ENCODE peak calls at places on chromosomes 7 and 10, in four cellular contexts. D is H1, G is HepG2, C is K562. H is an unnamed sample.

GRCh38 chr10:639001-639750 is 50.3 kb downstream of the DIP2C start:
- DNase-seq in D (no peak), C (no peak), G (no peak), H (no peak)

GRCh38 chr7:50552139-50552538 is 13.1 kb downstream of the DDC start:
- DNase-seq in C (no peak), D (no peak), G (peak), H (no peak)

GRCh38 chr10:104784452-104784851 is 143.4 kb downstream of the SORCS3 start:
- DNase-seq in D (no peak), C (no peak), G (no peak), H (no peak)

GRCh38 chr7:36784991-36785940 is 61.0 kb upstream of the AOAH start:
- DNase-seq in G (no peak), D (no peak), C (no peak), H (peak)

GRCh38 chr7:101031082-101031481 is 11.2 kb downstream of the MUC17 start:
- DNase-seq in G (no peak), C (no peak), D (no peak), H (no peak)

GRCh38 chr7:135447783-135448182 is 62.1 kb downstream of the CNOT4 start:
- DNase-seq in G (no peak), D (no peak), C (no peak), H (no peak)

GRCh38 chr10:13789448-13789829 is 202.7 kb downstream of the PRPF18 start:
- DNase-seq in G (no peak), C (no peak), D (no peak), H (no peak)

GRCh38 chr10:132360766-132361447 is 28.9 kb downstream of the LRRC27 start:
- DNase-seq in C (peak), G (no peak), D (no peak), H (no peak)

GRCh38 chr7:44383566-44383965 is 58.2 kb upstream of the CAMK2B start:
- DNase-seq in G (no peak), D (no peak), C (no peak), H (no peak)

GRCh38 chr10:58971806-58972491 is 204.5 kb upstream of the PHYHIPL start:
- DNase-seq in D (no peak), C (no peak), G (no peak), H (no peak)

GRCh38 chr7:141073641-141074161 is at the start of gene TMEM178B:
- DNase-seq in C (no peak), G (no peak), D (no peak), H (no peak)

GRCh38 chr10:32065871-32066270 is 9.6 kb upstream of the KIF5B start:
- DNase-seq in G (no peak), D (no peak), C (no peak), H (no peak)

GRCh38 chr7:29937132-29937531 is 52.5 kb downstream of the SCRN1 start:
- DNase-seq in D (no peak), C (no peak), G (no peak), H (no peak)

GRCh38 chr7:120645976-120646375 is 212.0 kb downstream of the TSPAN12 start:
- DNase-seq in G (no peak), D (no peak), C (no peak), H (no peak)

GRCh38 chr7:157565201-157565626 is 228.4 kb downstream of the DNAJB6 start:
- DNase-seq in D (no peak), C (no peak), G (no peak), H (no peak)

GRCh38 chr7:155948845-155949244 is 136.6 kb upstream of the SHH start:
- DNase-seq in C (no peak), G (no peak), D (no peak), H (no peak)

GRCh38 chr10:21926949-21927348 is 76.6 kb downstream of the DNAJC1 start:
- DNase-seq in G (peak), C (peak), D (no peak), H (no peak)

GRCh38 chr7:148915211-148915610 is 31.1 kb upstream of the EZH2 start:
- DNase-seq in C (no peak), D (no peak), G (no peak), H (no peak)

GRCh38 chr10:35379226-35380137 is 43.2 kb downstream of the CCNY start:
- DNase-seq in D (no peak), G (no peak), C (peak), H (peak)

GRCh38 chr7:94296886-94297285 is 97.8 kb upstream of the COL1A2 start:
- DNase-seq in G (no peak), D (no peak), C (no peak), H (no peak)

GRCh38 chr7:126842451-126842850 is 410.3 kb downstream of the GRM8 start:
- DNase-seq in D (no peak), G (no peak), C (no peak), H (no peak)

GRCh38 chr7:50754684-50755083 is 28.0 kb downstream of the GRB10 start:
- DNase-seq in G (peak), C (no peak), D (no peak), H (no peak)

GRCh38 chr10:121900443-121901174 is 27.2 kb downstream of the ATE1 start:
- DNase-seq in D (no peak), G (peak), C (peak), H (no peak)

GRCh38 chr7:71618281-71618680 is 486.3 kb downstream of the GALNT17 start:
- DNase-seq in G (no peak), C (no peak), D (no peak), H (no peak)

GRCh38 chr7:111384065-111384891 is 178.0 kb downstream of the IMMP2L start:
- DNase-seq in D (no peak), G (no peak), C (no peak), H (no peak)

GRCh38 chr10:86646532-86646931 is 7.8 kb upstream of the OPN4 start:
- DNase-seq in D (no peak), G (no peak), C (no peak), H (no peak)

GRCh38 chr10:69862882-69863530 is 61.3 kb downstream of the COL13A1 start:
- DNase-seq in C (no peak), G (no peak), D (no peak), H (no peak)
- TF ChIP-seq HDAC6 in C (no peak), G (no peak), D (no peak), H (no peak)

DNA sequence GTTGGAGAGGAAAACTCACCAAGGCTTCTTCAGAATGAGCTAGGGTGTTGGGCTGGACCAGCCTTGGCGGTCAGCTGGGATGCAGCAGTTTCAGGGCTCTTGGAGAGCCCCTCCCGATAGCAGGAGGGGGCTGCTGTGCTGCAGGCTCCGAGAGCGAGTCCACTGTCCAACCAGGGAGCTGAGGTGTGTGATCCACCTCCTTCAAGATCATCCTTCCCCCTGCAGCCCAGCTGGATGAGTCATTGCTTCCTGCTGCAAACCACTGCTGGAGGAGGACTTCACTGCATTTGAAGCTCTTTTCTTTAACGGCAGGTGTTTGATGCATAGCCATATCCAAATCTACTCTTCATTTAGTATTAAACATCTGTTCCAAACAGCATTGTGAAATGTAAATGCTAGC is 54.2 kb upstream of the EBF3 start:
- DNase-seq in G (no peak), D (peak), C (no peak), H (no peak)
- TF ChIP-seq HDAC6 in G (no peak), D (no peak), C (no peak), H (no peak)

GRCh38 chr7:34673066-34673465 is 15.0 kb downstream of the NPSR1 start:
- DNase-seq in G (no peak), C (no peak), D (no peak), H (no peak)

GRCh38 chr7:34677491-34677890 is 19.5 kb downstream of the NPSR1 start:
- DNase-seq in D (no peak), G (no peak), C (no peak), H (no peak)

GRCh38 chr7:34672430-34672829 is 14.4 kb downstream of the NPSR1 start:
- DNase-seq in D (no peak), C (no peak), G (no peak), H (no peak)

GRCh38 chr7:34675749-34676374 is 17.8 kb downstream of the NPSR1 start:
- DNase-seq in C (peak), G (peak), D (no peak), H (peak)
- TF ChIP-seq HDAC6 in C (no peak), G (no peak), D (no peak), H (no peak)

GRCh38 chr10:103676851-103677417 is 178.4 kb downstream of the SH3PXD2A start:
- DNase-seq in G (no peak), C (no peak), D (no peak), H (no peak)

GRCh38 chr10:103678104-103678526 is 177.3 kb downstream of the SH3PXD2A start:
- DNase-seq in D (no peak), C (no peak), G (no peak), H (peak)

GRCh38 chr10:103677486-103677885 is 177.9 kb downstream of the SH3PXD2A start:
- DNase-seq in G (no peak), C (no peak), D (no peak), H (no peak)

GRCh38 chr10:103680869-103681236 is 174.5 kb downstream of the SH3PXD2A start:
- DNase-seq in D (no peak), C (no peak), G (no peak), H (no peak)

DNA sequence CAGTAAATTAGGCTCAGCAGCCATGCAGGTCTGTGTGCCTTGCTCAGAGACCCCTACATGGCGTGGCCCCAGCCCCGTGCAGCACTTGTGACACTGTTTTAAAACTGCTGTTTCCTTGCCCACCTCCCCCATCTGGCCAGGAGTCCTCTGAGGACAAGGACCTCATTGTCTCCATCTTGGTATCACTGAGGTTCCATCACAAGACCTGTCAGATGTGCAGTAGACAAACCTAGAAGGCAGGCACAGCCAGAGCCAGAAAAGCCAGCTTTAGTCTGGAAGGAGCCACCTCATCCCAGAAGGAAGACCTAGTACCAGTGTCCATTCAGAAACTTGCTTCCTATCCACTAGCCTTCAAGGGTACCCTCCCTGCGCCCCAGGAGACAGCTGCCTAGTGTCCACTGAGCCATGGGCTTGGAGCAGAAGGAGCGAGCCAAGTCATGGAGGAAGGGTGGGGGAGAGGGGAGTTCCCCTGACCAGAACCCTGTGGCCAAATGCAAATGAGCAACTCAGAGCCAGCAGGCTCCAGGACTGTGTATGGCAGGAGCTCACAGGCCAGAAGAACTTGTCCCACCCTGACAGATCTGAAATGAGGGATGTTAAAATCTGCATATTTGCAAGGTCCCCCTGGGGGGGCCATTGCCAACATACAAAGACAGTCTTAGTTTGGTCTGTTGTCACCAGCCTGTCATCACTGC is 176.1 kb downstream of the SH3PXD2A start:
- DNase-seq in D (no peak), C (no peak), G (no peak), H (no peak)
- TF ChIP-seq HDAC6 in D (no peak), C (no peak), G (no peak), H (no peak)

GRCh38 chr7:142323706-142324105 is 65.8 kb upstream of the PRSS58 start:
- DNase-seq in G (peak), C (peak), D (peak), H (no peak)
- TF ChIP-seq HDAC6 in G (no peak), C (no peak), D (no peak), H (no peak)

DNA sequence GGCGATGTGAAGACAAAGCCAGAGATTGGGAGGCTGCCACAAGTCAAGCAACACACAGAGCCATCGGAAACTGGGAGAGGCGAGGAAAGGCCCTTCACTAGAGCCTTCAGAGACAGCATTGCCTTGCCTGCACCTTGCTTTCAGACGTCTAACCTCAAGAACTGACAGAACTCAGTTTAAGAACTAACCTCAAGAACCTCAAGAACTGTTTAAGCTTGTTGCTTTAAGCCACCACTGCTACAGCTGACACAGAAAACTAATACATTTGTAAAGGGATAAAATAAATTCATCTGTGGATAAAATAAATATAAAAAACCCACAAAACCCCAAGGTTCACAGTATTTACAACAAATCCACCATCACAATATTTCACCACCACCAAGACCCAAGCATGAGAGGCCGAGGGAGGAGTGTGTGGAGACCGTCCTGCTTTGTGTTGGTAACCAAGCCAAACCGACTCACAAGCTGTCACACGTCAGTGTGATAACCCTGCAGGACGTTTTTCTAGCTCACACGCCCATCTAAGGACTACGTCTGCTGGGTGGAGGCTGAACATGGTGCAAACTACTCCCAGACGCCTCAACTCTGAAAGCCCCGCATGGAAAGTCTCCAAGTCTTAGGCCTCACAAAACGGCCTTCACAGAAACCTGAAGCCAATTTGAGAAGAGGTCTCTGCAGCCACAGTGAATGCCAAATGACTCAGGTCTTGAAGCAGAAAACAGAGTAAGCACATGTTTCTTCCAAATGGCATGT is 116.8 kb downstream of the ABLIM1 start:
- DNase-seq in D (no peak), G (no peak), C (no peak), H (no peak)
- TF ChIP-seq HDAC6 in D (no peak), G (no peak), C (no peak), H (no peak)

GRCh38 chr10:90787906-90788491 is 69.8 kb downstream of the HTR7 start:
- DNase-seq in D (no peak), C (peak), G (peak), H (no peak)
- TF ChIP-seq HDAC6 in D (no peak), C (no peak), G (no peak), H (no peak)

DNA sequence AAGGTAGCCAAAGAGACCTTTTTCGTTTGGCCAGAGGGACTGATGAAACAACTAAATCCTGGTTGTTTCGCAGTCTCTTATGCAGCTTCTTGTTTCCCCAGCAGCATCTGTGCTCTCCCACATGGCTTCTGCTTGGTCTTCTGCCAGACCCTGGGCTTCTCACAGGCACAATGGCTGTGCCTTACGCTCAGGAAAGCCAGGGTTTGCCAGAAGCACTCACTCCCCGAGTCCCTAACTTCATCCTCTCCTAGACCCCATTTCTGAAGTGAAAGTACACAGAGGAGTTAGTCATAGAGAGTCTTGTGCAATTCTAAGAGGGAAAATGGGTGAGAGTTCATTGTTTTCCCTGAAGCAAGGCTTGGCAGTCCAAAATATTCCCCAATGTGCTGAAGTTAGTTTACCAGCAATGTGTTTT is 121.7 kb downstream of the EVX1 start:
- DNase-seq in D (no peak), C (no peak), G (no peak), H (no peak)
- TF ChIP-seq HDAC6 in D (no peak), C (no peak), G (no peak), H (no peak)

H was measured in GM12878.